ENCODE peak calls at places on chromosome 3, in seven cellular contexts. One of them, this sample, is unnamed.

GRCh38 chr3:124034016-124034808 is 42.3 kb upstream of the ROPN1 start:
- DNase-seq in NCI-H2107: no peak
- DNase-seq in mammary epithelial cell: no peak
- DNase-seq in iPS-NIHi11: peak; percentile 55
- DNase-seq in fibroblast of lung: no peak
- DNase-seq in substantia nigra: no peak
- DNase-seq in OCI-LY7: no peak
- DNase-seq in this sample: no peak

GRCh38 chr3:1072040-1072439 is 20.8 kb upstream of the CNTN6 start:
- DNase-seq in NCI-H2107: no peak
- DNase-seq in mammary epithelial cell: no peak
- DNase-seq in iPS-NIHi11: no peak
- DNase-seq in fibroblast of lung: no peak
- DNase-seq in substantia nigra: no peak
- DNase-seq in OCI-LY7: no peak
- DNase-seq in this sample: no peak

GRCh38 chr3:73503781-73504180 is 121.0 kb downstream of the PDZRN3 start:
- DNase-seq in NCI-H2107: no peak
- DNase-seq in mammary epithelial cell: no peak
- DNase-seq in iPS-NIHi11: no peak
- DNase-seq in fibroblast of lung: peak; percentile 58
- DNase-seq in substantia nigra: no peak
- DNase-seq in OCI-LY7: no peak
- DNase-seq in this sample: no peak

GRCh38 chr3:52514576-52514975 is 19.1 kb downstream of the NT5DC2 start:
- DNase-seq in NCI-H2107: no peak
- DNase-seq in mammary epithelial cell: no peak
- DNase-seq in iPS-NIHi11: no peak
- DNase-seq in fibroblast of lung: no peak
- DNase-seq in substantia nigra: no peak
- DNase-seq in OCI-LY7: no peak
- DNase-seq in this sample: no peak

GRCh38 chr3:59386165-59386564 is 336.3 kb upstream of the CFAP20DC start:
- DNase-seq in NCI-H2107: no peak
- DNase-seq in mammary epithelial cell: no peak
- DNase-seq in iPS-NIHi11: no peak
- DNase-seq in fibroblast of lung: no peak
- DNase-seq in substantia nigra: no peak
- DNase-seq in OCI-LY7: no peak
- DNase-seq in this sample: no peak

GRCh38 chr3:128343287-128344045 is 123.2 kb downstream of the DNAJB8 start:
- DNase-seq in NCI-H2107: no peak
- DNase-seq in mammary epithelial cell: peak; percentile 22
- DNase-seq in iPS-NIHi11: peak; percentile 50
- DNase-seq in fibroblast of lung: peak; percentile 53
- DNase-seq in substantia nigra: no peak
- DNase-seq in OCI-LY7: no peak
- DNase-seq in this sample: peak; percentile 40

GRCh38 chr3:100982710-100983109 is 10.5 kb downstream of the ABI3BP start:
- DNase-seq in NCI-H2107: no peak
- DNase-seq in mammary epithelial cell: no peak
- DNase-seq in iPS-NIHi11: no peak
- DNase-seq in fibroblast of lung: peak; percentile 50
- DNase-seq in substantia nigra: no peak
- DNase-seq in OCI-LY7: no peak
- DNase-seq in this sample: peak; percentile 5

GRCh38 chr3:44995142-44995770 is 19.2 kb downstream of the EXOSC7 start:
- DNase-seq in NCI-H2107: no peak
- DNase-seq in mammary epithelial cell: no peak
- DNase-seq in iPS-NIHi11: no peak
- DNase-seq in fibroblast of lung: peak; percentile 71
- DNase-seq in substantia nigra: no peak
- DNase-seq in OCI-LY7: no peak
- DNase-seq in this sample: peak; percentile 66

GRCh38 chr3:72696815-72697214 is 151.4 kb downstream of the SHQ1 start:
- DNase-seq in NCI-H2107: no peak
- DNase-seq in mammary epithelial cell: no peak
- DNase-seq in iPS-NIHi11: peak; percentile 38
- DNase-seq in fibroblast of lung: no peak
- DNase-seq in substantia nigra: no peak
- DNase-seq in OCI-LY7: no peak
- DNase-seq in this sample: no peak

GRCh38 chr3:46208167-46208704 is at the start of gene CCR1:
- DNase-seq in NCI-H2107: no peak
- DNase-seq in mammary epithelial cell: peak; percentile 46
- DNase-seq in iPS-NIHi11: peak; percentile 59
- DNase-seq in fibroblast of lung: peak; percentile 58
- DNase-seq in substantia nigra: peak; percentile 7
- DNase-seq in OCI-LY7: peak; percentile 32
- DNase-seq in this sample: peak; percentile 21

GRCh38 chr3:112774293-112774926 is 72.3 kb downstream of the CD200R1L start:
- DNase-seq in NCI-H2107: no peak
- DNase-seq in mammary epithelial cell: peak; percentile 89
- DNase-seq in iPS-NIHi11: no peak
- DNase-seq in fibroblast of lung: peak; percentile 82
- DNase-seq in substantia nigra: no peak
- DNase-seq in OCI-LY7: no peak
- DNase-seq in this sample: peak; percentile 89

GRCh38 chr3:41097896-41098496 is 101.3 kb upstream of the CTNNB1 start:
- DNase-seq in NCI-H2107: no peak
- DNase-seq in mammary epithelial cell: no peak
- DNase-seq in iPS-NIHi11: no peak
- DNase-seq in fibroblast of lung: no peak
- DNase-seq in substantia nigra: no peak
- DNase-seq in OCI-LY7: no peak
- DNase-seq in this sample: no peak

GRCh38 chr3:99866167-99866810 is 48.6 kb downstream of the CMSS1 start:
- DNase-seq in NCI-H2107: peak; percentile 27
- DNase-seq in mammary epithelial cell: peak; percentile 77
- DNase-seq in iPS-NIHi11: no peak
- DNase-seq in fibroblast of lung: peak; percentile 78
- DNase-seq in substantia nigra: no peak
- DNase-seq in OCI-LY7: no peak
- DNase-seq in this sample: peak; percentile 72

GRCh38 chr3:61986473-61986872 is 386.9 kb downstream of the FEZF2 start:
- DNase-seq in NCI-H2107: no peak
- DNase-seq in mammary epithelial cell: no peak
- DNase-seq in iPS-NIHi11: no peak
- DNase-seq in fibroblast of lung: no peak
- DNase-seq in substantia nigra: no peak
- DNase-seq in OCI-LY7: no peak
- DNase-seq in this sample: no peak

GRCh38 chr3:119234610-119235009 is 6.1 kb downstream of the B4GALT4 start:
- DNase-seq in NCI-H2107: no peak
- DNase-seq in mammary epithelial cell: no peak
- DNase-seq in iPS-NIHi11: no peak
- DNase-seq in fibroblast of lung: no peak
- DNase-seq in substantia nigra: no peak
- DNase-seq in OCI-LY7: no peak
- DNase-seq in this sample: no peak

GRCh38 chr3:179333084-179333483 is 10.3 kb downstream of the ZNF639 start:
- DNase-seq in NCI-H2107: no peak
- DNase-seq in mammary epithelial cell: no peak
- DNase-seq in iPS-NIHi11: no peak
- DNase-seq in fibroblast of lung: no peak
- DNase-seq in substantia nigra: no peak
- DNase-seq in OCI-LY7: no peak
- DNase-seq in this sample: no peak

GRCh38 chr3:49781415-49782199 is 4.7 kb downstream of the IP6K1 start:
- DNase-seq in NCI-H2107: no peak
- DNase-seq in mammary epithelial cell: no peak
- DNase-seq in iPS-NIHi11: no peak
- DNase-seq in fibroblast of lung: no peak
- DNase-seq in substantia nigra: no peak
- DNase-seq in OCI-LY7: no peak
- DNase-seq in this sample: no peak

GRCh38 chr3:64129106-64129505 is 96.2 kb downstream of the PRICKLE2 start:
- DNase-seq in NCI-H2107: no peak
- DNase-seq in mammary epithelial cell: no peak
- DNase-seq in iPS-NIHi11: no peak
- DNase-seq in fibroblast of lung: no peak
- DNase-seq in substantia nigra: no peak
- DNase-seq in OCI-LY7: no peak
- DNase-seq in this sample: no peak